ENCODE peak calls at places on chromosomes 11 and 22, in seven cellular contexts. Q, W, P, K, V, M and Y are unnamed samples. For H3K4me1, the result is how much of the 10 kb centered on the place peaks cover.

GRCh38 chr11:67612751-67613150 is 6.0 kb downstream of the NDUFV1 start:
- DNase-seq in V (no peak), W (no peak), Q (no peak), P (no peak), K (no peak), M (no peak), Y (no peak)

GRCh38 chr11:131025020-131025419 is 108.7 kb upstream of the SNX19 start:
- DNase-seq in M (no peak), V (peak), W (peak), P (no peak), Q (peak), K (no peak), Y (no peak)

GRCh38 chr22:47372111-47372581 is 609.7 kb downstream of the TBC1D22A start:
- DNase-seq in M (no peak), V (no peak), W (no peak), K (no peak), Q (no peak), P (no peak), Y (no peak)

GRCh38 chr11:6233984-6234313 is 487 bp downstream of the FHIP1B start:
- DNase-seq in V (no peak), W (no peak), Q (no peak), K (no peak), P (no peak), M (peak), Y (no peak)

GRCh38 chr22:44544523-44545433 is 46.7 kb upstream of the RTL6 start:
- DNase-seq in Q (no peak), K (no peak), W (no peak), M (no peak), P (no peak), V (no peak), Y (peak)

GRCh38 chr11:9906043-9906791 is 242.3 kb downstream of the SWAP70 start:
- DNase-seq in Q (no peak), M (no peak), K (no peak), V (peak), P (no peak), W (peak), Y (no peak)

GRCh38 chr11:126406368-126406767 is 50.9 kb downstream of the ST3GAL4 start:
- DNase-seq in Q (no peak), W (no peak), M (no peak), P (no peak), K (no peak), V (no peak), Y (no peak)

GRCh38 chr11:39365809-39366436 is 2093.5 kb downstream of the LRRC4C start:
- DNase-seq in M (no peak), W (no peak), K (no peak), P (no peak), V (peak), Q (peak), Y (no peak)

GRCh38 chr11:74366576-74366975 is 31.7 kb downstream of the PGM2L1 start:
- DNase-seq in Q (peak), M (no peak), K (no peak), W (peak), V (peak), P (no peak), Y (no peak)

GRCh38 chr11:1751999-1752906 is 1.9 kb upstream of the IFITM10 start:
- DNase-seq in Q (no peak), K (no peak), P (no peak), V (no peak), M (peak), W (no peak), Y (no peak)

GRCh38 chr11:66904981-66905521 is 48.2 kb downstream of the LRFN4 start:
- DNase-seq in Q (no peak), V (no peak), P (no peak), K (no peak), M (no peak), W (no peak), Y (no peak)

GRCh38 chr11:68340784-68341556 is 28.6 kb downstream of the LRP5 start:
- DNase-seq in M (no peak), W (no peak), Q (no peak), P (no peak), K (no peak), V (no peak), Y (no peak)

GRCh38 chr11:128180446-128181089 is 406.8 kb downstream of the ETS1 start:
- DNase-seq in Q (no peak), V (no peak), K (no peak), M (no peak), P (no peak), W (peak), Y (no peak)

GRCh38 chr22:29146101-29146560 is 59.6 kb upstream of the EMID1 start:
- DNase-seq in K (no peak), M (no peak), P (no peak), V (no peak), Q (no peak), W (no peak), Y (no peak)

GRCh38 chr11:43738600-43739409 is 58.3 kb downstream of the HSD17B12 start:
- DNase-seq in V (peak), P (no peak), K (no peak), Q (peak), M (no peak), W (peak), Y (no peak)

GRCh38 chr22:33470456-33470855 is 412.3 kb upstream of the SYN3 start:
- DNase-seq in V (no peak), W (no peak), P (no peak), M (no peak), K (no peak), Q (no peak), Y (no peak)

GRCh38 chr11:69209936-69210659 is 54.4 kb downstream of the SMIM38 start:
- DNase-seq in M (no peak), V (no peak), K (no peak), W (no peak), Q (no peak), P (no peak), Y (no peak)

GRCh38 chr11:19813158-19813879 is 100.7 kb downstream of the NAV2 start:
- DNase-seq in M (no peak), P (no peak), W (no peak), V (no peak), K (no peak), Q (no peak), Y (no peak)

GRCh38 chr11:103883856-103884255 is 152.6 kb upstream of the DDI1 start:
- DNase-seq in Q (peak), M (no peak), W (no peak), P (no peak), K (no peak), V (no peak), Y (no peak)

GRCh38 chr22:49967333-49968241 is 7.0 kb downstream of the PIM3 start:
- DNase-seq in W (no peak), K (peak), V (no peak), M (peak), P (no peak), Q (peak), Y (peak)

GRCh38 chr11:10410844-10411200 is 44.2 kb upstream of the AMPD3 start:
- DNase-seq in V (no peak), Q (no peak), K (no peak), W (no peak), M (no peak), P (no peak), Y (no peak)

GRCh38 chr22:22593964-22594656 is 35.0 kb upstream of the PRAME start:
- DNase-seq in V (peak), P (no peak), M (peak), Q (no peak), K (no peak), W (peak), Y (no peak)

GRCh38 chr11:73280606-73281005 is 8.5 kb downstream of the P2RY6 start:
- DNase-seq in W (no peak), P (no peak), Q (no peak), M (no peak), K (no peak), V (no peak), Y (no peak)

GRCh38 chr11:20031155-20032001 is 128.9 kb downstream of the DBX1 start:
- DNase-seq in Q (no peak), P (no peak), W (peak), V (peak), K (no peak), M (no peak), Y (no peak)

GRCh38 chr11:128021304-128022006 is 565.9 kb downstream of the ETS1 start:
- DNase-seq in M (no peak), V (peak), P (no peak), W (no peak), K (no peak), Q (peak), Y (no peak)

GRCh38 chr11:4453118-4453517 is 4.0 kb downstream of the OR52K2 start:
- DNase-seq in M (no peak), P (no peak), W (no peak), V (no peak), Q (no peak), K (no peak), Y (no peak)

GRCh38 chr22:47395481-47395880 is 633.0 kb downstream of the TBC1D22A start:
- DNase-seq in P (no peak), M (no peak), K (no peak), W (peak), V (no peak), Q (no peak), Y (no peak)

GRCh38 chr11:60777106-60777505 is 8.0 kb upstream of the MS4A10 start:
- DNase-seq in P (no peak), V (no peak), W (no peak), M (no peak), K (no peak), Q (no peak), Y (no peak)

GRCh38 chr11:15662285-15662684 is 547.6 kb downstream of the INSC start:
- DNase-seq in W (no peak), V (no peak), Q (no peak), P (no peak), M (no peak), K (no peak), Y (no peak)

GRCh38 chr22:24325105-24325757 is 54.6 kb downstream of the SPECC1L start:
- DNase-seq in V (peak), W (peak), K (no peak), M (no peak), Q (peak), P (no peak), Y (no peak)

GRCh38 chr11:79471071-79471470 is 30.2 kb upstream of the TENM4 start:
- DNase-seq in Q (no peak), W (no peak), P (no peak), V (peak), M (no peak), K (no peak), Y (no peak)

GRCh38 chr22:37641251-37641949 is 1.9 kb downstream of the SH3BP1 start:
- DNase-seq in K (no peak), W (no peak), V (no peak), M (peak), Q (no peak), P (no peak), Y (no peak)
- H3K4me1 ChIP-seq in K (under half), W (under half), V (under half), M (half or more), Q (under half), P (half or more), Y (under half)

GRCh38 chr11:18720811-18721575 is 5.0 kb downstream of the IGSF22 start:
- DNase-seq in P (no peak), V (peak), W (peak), K (peak), M (peak), Q (peak), Y (peak)

GRCh38 chr11:18721576-18722292 is 4.3 kb downstream of the IGSF22 start:
- DNase-seq in V (peak), W (peak), M (peak), Q (peak), K (no peak), P (no peak), Y (no peak)

GRCh38 chr11:18722293-18722637 is 3.7 kb downstream of the IGSF22 start:
- DNase-seq in V (no peak), K (no peak), M (no peak), P (no peak), W (no peak), Q (no peak), Y (no peak)

GRCh38 chr11:18723991-18724390 is 2.0 kb downstream of the IGSF22 start:
- DNase-seq in M (no peak), V (no peak), W (no peak), P (no peak), K (no peak), Q (no peak), Y (no peak)

GRCh38 chr11:18720086-18720810 is 5.7 kb downstream of the IGSF22 start:
- DNase-seq in K (no peak), M (no peak), Q (no peak), P (no peak), V (no peak), W (peak), Y (no peak)
- H3K27ac ChIP-seq in K (no peak), M (peak), Q (no peak), P (peak), V (no peak), W (no peak), Y (peak)

GRCh38 chr22:38246692-38247091 is 26.1 kb downstream of the TMEM184B start:
- DNase-seq in W (no peak), P (no peak), K (peak), V (no peak), M (no peak), Q (no peak), Y (no peak)
- TF ChIP-seq CTCF in W (no peak), P (no peak), K (no peak), V (no peak), M (no peak), Q (no peak), Y (no peak)

GRCh38 chr11:133413726-133414125 is 118.6 kb downstream of the OPCML start:
- DNase-seq in M (no peak), W (no peak), K (no peak), V (no peak), Q (no peak), P (no peak), Y (no peak)
- H3K4me1 ChIP-seq in M (under half), W (under half), K (under half), V (under half), Q (under half), P (under half), Y (under half)

GRCh38 chr11:14414470-14415461 is 55.8 kb upstream of the RRAS2 start:
- DNase-seq in W (peak), P (no peak), Q (no peak), K (no peak), M (no peak), V (peak), Y (no peak)
- H3K27ac ChIP-seq in W (no peak), P (peak), Q (no peak), K (no peak), M (no peak), V (no peak), Y (no peak)

GRCh38 chr11:118997627-118998387 is at the start of gene CENATAC:
- DNase-seq in M (peak), V (peak), Q (peak), W (peak), P (peak), K (peak), Y (peak)

GRCh38 chr11:118998822-118999221 is 884 bp downstream of the CENATAC start:
- DNase-seq in K (no peak), Q (no peak), W (peak), M (no peak), P (no peak), V (peak), Y (peak)

GRCh38 chr11:118998388-118998717 is 415 bp downstream of the CENATAC start:
- DNase-seq in V (peak), Q (no peak), K (no peak), W (no peak), P (no peak), M (peak), Y (no peak)

GRCh38 chr11:119000906-119001305 is 3.0 kb downstream of the CENATAC start:
- DNase-seq in K (no peak), W (peak), Q (no peak), V (no peak), P (no peak), M (no peak), Y (no peak)

DNA sequence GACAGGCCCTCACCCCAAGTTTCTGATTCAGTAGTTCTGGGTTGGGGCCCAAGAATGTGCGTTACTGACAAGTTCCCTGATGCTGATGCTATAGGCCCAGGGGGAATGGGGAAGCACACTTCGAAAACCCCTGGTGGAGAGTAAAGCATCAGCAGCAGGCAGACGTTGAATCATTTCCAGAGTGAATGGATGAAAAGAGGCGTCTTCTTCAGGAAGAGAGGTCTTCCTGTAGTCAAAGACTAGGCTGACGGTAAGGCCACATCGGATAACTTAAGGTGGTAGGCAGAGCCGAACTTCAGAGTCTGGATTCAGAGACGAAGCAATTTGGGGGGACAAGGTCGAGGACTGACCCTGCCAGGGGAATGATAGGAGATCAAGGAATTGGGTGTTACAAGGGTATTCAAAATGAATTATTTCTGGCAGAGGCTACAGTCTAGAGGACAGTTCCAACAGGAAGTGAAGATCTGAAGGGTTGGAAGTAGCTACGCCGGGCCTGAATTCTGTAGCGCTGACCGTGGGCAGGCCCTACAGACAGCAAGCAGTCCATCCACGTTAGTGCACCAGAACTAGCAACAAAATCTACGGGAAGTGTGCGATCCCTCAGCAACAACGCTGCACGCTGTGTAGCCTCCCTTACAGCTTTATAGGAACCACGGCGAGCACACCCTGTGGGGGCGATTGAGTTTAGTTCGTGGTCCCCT is 862 bp upstream of the CENATAC start:
- DNase-seq in P (no peak), W (peak), M (no peak), V (peak), Q (no peak), K (no peak), Y (no peak)
- TF ChIP-seq CTCF in P (peak), W (peak), M (peak), V (no peak), Q (peak), K (no peak), Y (no peak)